ENCODE peak calls at places on chromosomes 11 and 22, in nine cellular contexts. One of them, this sample, is unnamed.

GRCh38 chr11:128501576-128502549 is 85.5 kb downstream of the ETS1 start:
- DNase-seq in heart right ventricle: no peak
- DNase-seq in NB4: peak
- DNase-seq in fibroblast of pulmonary artery: peak
- DNase-seq in effector memory CD4-positive, alpha-beta T cell: no peak
- DNase-seq in left ventricle myocardium inferior: peak
- DNase-seq in CD8-positive, alpha-beta T cell: no peak
- DNase-seq in MM.1S: no peak
- DNase-seq in stomach: no peak
- DNase-seq in this sample: no peak

GRCh38 chr22:35192121-35192918 is 65.0 kb upstream of the HMGXB4 start:
- DNase-seq in effector memory CD4-positive, alpha-beta T cell: no peak
- DNase-seq in MM.1S: no peak
- DNase-seq in heart right ventricle: no peak
- DNase-seq in left ventricle myocardium inferior: no peak
- DNase-seq in stomach: no peak
- DNase-seq in fibroblast of pulmonary artery: no peak
- DNase-seq in CD8-positive, alpha-beta T cell: no peak
- DNase-seq in NB4: no peak
- DNase-seq in this sample: no peak

GRCh38 chr11:61567286-61568061 is 13.4 kb downstream of the SYT7 start:
- DNase-seq in CD8-positive, alpha-beta T cell: peak
- DNase-seq in stomach: peak
- DNase-seq in effector memory CD4-positive, alpha-beta T cell: peak
- DNase-seq in NB4: peak
- DNase-seq in fibroblast of pulmonary artery: peak
- DNase-seq in heart right ventricle: peak
- DNase-seq in MM.1S: peak
- DNase-seq in left ventricle myocardium inferior: peak
- DNase-seq in this sample: peak

GRCh38 chr11:120302001-120302805 is 22.9 kb upstream of the TLCD5 start:
- DNase-seq in stomach: peak
- DNase-seq in left ventricle myocardium inferior: no peak
- DNase-seq in NB4: no peak
- DNase-seq in fibroblast of pulmonary artery: no peak
- DNase-seq in heart right ventricle: no peak
- DNase-seq in MM.1S: no peak
- DNase-seq in CD8-positive, alpha-beta T cell: no peak
- DNase-seq in effector memory CD4-positive, alpha-beta T cell: no peak
- DNase-seq in this sample: no peak

GRCh38 chr22:47929073-47929472 is 1166.6 kb downstream of the TBC1D22A start:
- DNase-seq in heart right ventricle: no peak
- DNase-seq in fibroblast of pulmonary artery: no peak
- DNase-seq in CD8-positive, alpha-beta T cell: no peak
- DNase-seq in left ventricle myocardium inferior: no peak
- DNase-seq in effector memory CD4-positive, alpha-beta T cell: no peak
- DNase-seq in stomach: no peak
- DNase-seq in MM.1S: no peak
- DNase-seq in NB4: no peak
- DNase-seq in this sample: no peak

GRCh38 chr22:46537221-46537945 is at the start of gene CELSR1:
- DNase-seq in effector memory CD4-positive, alpha-beta T cell: no peak
- DNase-seq in MM.1S: no peak
- DNase-seq in CD8-positive, alpha-beta T cell: no peak
- DNase-seq in NB4: peak
- DNase-seq in heart right ventricle: no peak
- DNase-seq in left ventricle myocardium inferior: peak
- DNase-seq in fibroblast of pulmonary artery: peak
- DNase-seq in stomach: peak
- DNase-seq in this sample: no peak

GRCh38 chr22:24339452-24339747 is 68.8 kb downstream of the SPECC1L start:
- DNase-seq in NB4: no peak
- DNase-seq in MM.1S: no peak
- DNase-seq in heart right ventricle: no peak
- DNase-seq in CD8-positive, alpha-beta T cell: no peak
- DNase-seq in stomach: no peak
- DNase-seq in fibroblast of pulmonary artery: no peak
- DNase-seq in left ventricle myocardium inferior: no peak
- DNase-seq in effector memory CD4-positive, alpha-beta T cell: no peak
- DNase-seq in this sample: no peak

GRCh38 chr11:131638889-131639288 is 268.5 kb downstream of the NTM start:
- DNase-seq in fibroblast of pulmonary artery: no peak
- DNase-seq in effector memory CD4-positive, alpha-beta T cell: no peak
- DNase-seq in MM.1S: no peak
- DNase-seq in CD8-positive, alpha-beta T cell: no peak
- DNase-seq in left ventricle myocardium inferior: no peak
- DNase-seq in heart right ventricle: no peak
- DNase-seq in stomach: no peak
- DNase-seq in NB4: no peak
- DNase-seq in this sample: no peak

GRCh38 chr22:17842386-17842785 is 68.1 kb upstream of the BID start:
- DNase-seq in MM.1S: peak
- DNase-seq in effector memory CD4-positive, alpha-beta T cell: peak
- DNase-seq in fibroblast of pulmonary artery: no peak
- DNase-seq in heart right ventricle: no peak
- DNase-seq in left ventricle myocardium inferior: no peak
- DNase-seq in CD8-positive, alpha-beta T cell: peak
- DNase-seq in stomach: peak
- DNase-seq in NB4: no peak
- DNase-seq in this sample: no peak

GRCh38 chr11:46555269-46556054 is 38.4 kb downstream of the AMBRA1 start:
- DNase-seq in effector memory CD4-positive, alpha-beta T cell: no peak
- DNase-seq in stomach: no peak
- DNase-seq in CD8-positive, alpha-beta T cell: no peak
- DNase-seq in fibroblast of pulmonary artery: peak
- DNase-seq in left ventricle myocardium inferior: no peak
- DNase-seq in NB4: peak
- DNase-seq in heart right ventricle: no peak
- DNase-seq in MM.1S: no peak
- DNase-seq in this sample: no peak

GRCh38 chr11:127115844-127116243 is 115.3 kb upstream of the KIRREL3 start:
- DNase-seq in fibroblast of pulmonary artery: no peak
- DNase-seq in CD8-positive, alpha-beta T cell: no peak
- DNase-seq in left ventricle myocardium inferior: no peak
- DNase-seq in heart right ventricle: no peak
- DNase-seq in effector memory CD4-positive, alpha-beta T cell: no peak
- DNase-seq in stomach: no peak
- DNase-seq in MM.1S: no peak
- DNase-seq in NB4: no peak
- DNase-seq in this sample: no peak

GRCh38 chr11:127114035-127114434 is 113.5 kb upstream of the KIRREL3 start:
- DNase-seq in CD8-positive, alpha-beta T cell: no peak
- DNase-seq in left ventricle myocardium inferior: no peak
- DNase-seq in MM.1S: no peak
- DNase-seq in fibroblast of pulmonary artery: no peak
- DNase-seq in stomach: no peak
- DNase-seq in heart right ventricle: no peak
- DNase-seq in NB4: no peak
- DNase-seq in effector memory CD4-positive, alpha-beta T cell: no peak
- DNase-seq in this sample: no peak

GRCh38 chr11:127117231-127117671 is 116.7 kb upstream of the KIRREL3 start:
- DNase-seq in CD8-positive, alpha-beta T cell: no peak
- DNase-seq in heart right ventricle: no peak
- DNase-seq in stomach: no peak
- DNase-seq in fibroblast of pulmonary artery: no peak
- DNase-seq in NB4: no peak
- DNase-seq in MM.1S: no peak
- DNase-seq in effector memory CD4-positive, alpha-beta T cell: no peak
- DNase-seq in left ventricle myocardium inferior: no peak
- DNase-seq in this sample: no peak
- H3K4me3 ChIP-seq in CD8-positive, alpha-beta T cell: no peak
- H3K4me3 ChIP-seq in heart right ventricle: no peak
- H3K4me3 ChIP-seq in stomach: no peak
- H3K4me3 ChIP-seq in fibroblast of pulmonary artery: no peak
- H3K4me3 ChIP-seq in NB4: no peak
- H3K4me3 ChIP-seq in MM.1S: no peak
- H3K4me3 ChIP-seq in effector memory CD4-positive, alpha-beta T cell: no peak
- H3K4me3 ChIP-seq in left ventricle myocardium inferior: no peak
- H3K4me3 ChIP-seq in this sample: no peak

GRCh38 chr11:431921-432320 is 9.9 kb downstream of the ANO9 start:
- DNase-seq in stomach: no peak
- DNase-seq in heart right ventricle: no peak
- DNase-seq in MM.1S: no peak
- DNase-seq in left ventricle myocardium inferior: no peak
- DNase-seq in fibroblast of pulmonary artery: no peak
- DNase-seq in CD8-positive, alpha-beta T cell: no peak
- DNase-seq in effector memory CD4-positive, alpha-beta T cell: no peak
- DNase-seq in NB4: no peak
- DNase-seq in this sample: no peak

GRCh38 chr11:428295-428694 is 13.5 kb upstream of the SIGIRR start:
- DNase-seq in heart right ventricle: peak
- DNase-seq in effector memory CD4-positive, alpha-beta T cell: no peak
- DNase-seq in left ventricle myocardium inferior: no peak
- DNase-seq in CD8-positive, alpha-beta T cell: no peak
- DNase-seq in stomach: no peak
- DNase-seq in fibroblast of pulmonary artery: no peak
- DNase-seq in MM.1S: no peak
- DNase-seq in NB4: no peak
- DNase-seq in this sample: no peak

GRCh38 chr11:429931-430456 is 11.8 kb downstream of the ANO9 start:
- DNase-seq in effector memory CD4-positive, alpha-beta T cell: no peak
- DNase-seq in CD8-positive, alpha-beta T cell: no peak
- DNase-seq in stomach: no peak
- DNase-seq in left ventricle myocardium inferior: no peak
- DNase-seq in fibroblast of pulmonary artery: no peak
- DNase-seq in MM.1S: no peak
- DNase-seq in heart right ventricle: no peak
- DNase-seq in NB4: no peak
- DNase-seq in this sample: no peak

GRCh38 chr11:426851-427250 is 12.1 kb upstream of the SIGIRR start:
- DNase-seq in stomach: no peak
- DNase-seq in effector memory CD4-positive, alpha-beta T cell: no peak
- DNase-seq in fibroblast of pulmonary artery: no peak
- DNase-seq in CD8-positive, alpha-beta T cell: no peak
- DNase-seq in NB4: no peak
- DNase-seq in left ventricle myocardium inferior: no peak
- DNase-seq in MM.1S: no peak
- DNase-seq in heart right ventricle: no peak
- DNase-seq in this sample: no peak

DNA sequence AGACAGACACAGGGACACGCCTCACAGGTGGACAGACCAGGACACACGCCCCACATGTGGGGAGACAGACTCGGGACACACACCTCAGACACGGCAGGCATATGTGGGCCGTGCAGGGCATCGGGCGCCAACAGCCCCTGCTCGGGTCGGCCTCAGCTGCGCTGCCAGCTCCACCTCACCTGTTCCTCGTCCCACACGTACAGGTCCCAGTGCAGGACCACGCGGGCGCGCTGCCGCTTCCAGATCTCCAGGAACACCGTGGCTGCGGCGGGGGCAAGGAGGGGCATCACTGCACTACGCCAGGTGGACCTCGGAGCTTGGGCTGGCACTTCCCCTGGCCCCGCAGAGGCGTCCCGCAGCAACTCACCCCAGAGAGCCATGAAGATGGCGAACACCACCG is 12.4 kb downstream of the ANO9 start:
- DNase-seq in NB4: no peak
- DNase-seq in CD8-positive, alpha-beta T cell: no peak
- DNase-seq in heart right ventricle: peak
- DNase-seq in fibroblast of pulmonary artery: no peak
- DNase-seq in left ventricle myocardium inferior: no peak
- DNase-seq in stomach: no peak
- DNase-seq in MM.1S: no peak
- DNase-seq in effector memory CD4-positive, alpha-beta T cell: no peak
- DNase-seq in this sample: no peak
- H3K4me3 ChIP-seq in NB4: no peak
- H3K4me3 ChIP-seq in CD8-positive, alpha-beta T cell: no peak
- H3K4me3 ChIP-seq in heart right ventricle: no peak
- H3K4me3 ChIP-seq in fibroblast of pulmonary artery: no peak
- H3K4me3 ChIP-seq in left ventricle myocardium inferior: no peak
- H3K4me3 ChIP-seq in stomach: no peak
- H3K4me3 ChIP-seq in MM.1S: no peak
- H3K4me3 ChIP-seq in effector memory CD4-positive, alpha-beta T cell: no peak
- H3K4me3 ChIP-seq in this sample: no peak

GRCh38 chr22:27796829-27797792 is 4.4 kb downstream of the MN1 start:
- DNase-seq in stomach: no peak
- DNase-seq in effector memory CD4-positive, alpha-beta T cell: no peak
- DNase-seq in MM.1S: no peak
- DNase-seq in fibroblast of pulmonary artery: no peak
- DNase-seq in heart right ventricle: no peak
- DNase-seq in CD8-positive, alpha-beta T cell: no peak
- DNase-seq in left ventricle myocardium inferior: no peak
- DNase-seq in NB4: no peak
- DNase-seq in this sample: no peak

GRCh38 chr22:27795053-27795452 is 6.5 kb downstream of the MN1 start:
- DNase-seq in heart right ventricle: no peak
- DNase-seq in CD8-positive, alpha-beta T cell: no peak
- DNase-seq in NB4: no peak
- DNase-seq in effector memory CD4-positive, alpha-beta T cell: no peak
- DNase-seq in MM.1S: no peak
- DNase-seq in fibroblast of pulmonary artery: no peak
- DNase-seq in left ventricle myocardium inferior: no peak
- DNase-seq in stomach: no peak
- DNase-seq in this sample: no peak

GRCh38 chr22:27794244-27794643 is 7.3 kb downstream of the MN1 start:
- DNase-seq in fibroblast of pulmonary artery: no peak
- DNase-seq in left ventricle myocardium inferior: no peak
- DNase-seq in CD8-positive, alpha-beta T cell: no peak
- DNase-seq in MM.1S: no peak
- DNase-seq in stomach: no peak
- DNase-seq in NB4: no peak
- DNase-seq in effector memory CD4-positive, alpha-beta T cell: no peak
- DNase-seq in heart right ventricle: no peak
- DNase-seq in this sample: no peak

GRCh38 chr22:27797793-27798525 is 3.6 kb downstream of the MN1 start:
- DNase-seq in left ventricle myocardium inferior: no peak
- DNase-seq in MM.1S: no peak
- DNase-seq in fibroblast of pulmonary artery: no peak
- DNase-seq in heart right ventricle: no peak
- DNase-seq in CD8-positive, alpha-beta T cell: no peak
- DNase-seq in stomach: no peak
- DNase-seq in effector memory CD4-positive, alpha-beta T cell: no peak
- DNase-seq in NB4: no peak
- DNase-seq in this sample: no peak

DNA sequence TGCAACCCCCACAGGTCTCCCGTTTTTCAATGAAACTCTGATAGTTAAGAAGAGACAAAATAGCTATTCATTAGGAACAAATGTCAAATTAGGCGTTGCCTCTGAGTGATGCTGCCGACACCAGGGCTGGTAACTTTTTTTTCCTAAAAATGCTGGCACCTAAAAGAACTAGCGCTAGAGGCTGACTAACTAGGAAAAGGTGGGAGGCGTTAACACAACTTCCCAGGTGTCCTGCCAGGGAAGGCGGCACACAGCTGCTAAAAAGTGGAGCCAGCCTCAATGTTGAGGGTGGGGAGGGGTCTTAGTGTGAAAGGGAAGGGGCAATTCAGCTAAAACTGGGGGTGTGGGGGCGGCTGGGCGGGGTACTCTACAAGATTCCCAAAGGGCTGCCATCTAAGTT is 5.4 kb downstream of the MN1 start:
- DNase-seq in MM.1S: no peak
- DNase-seq in effector memory CD4-positive, alpha-beta T cell: no peak
- DNase-seq in CD8-positive, alpha-beta T cell: no peak
- DNase-seq in heart right ventricle: no peak
- DNase-seq in NB4: no peak
- DNase-seq in left ventricle myocardium inferior: no peak
- DNase-seq in stomach: no peak
- DNase-seq in fibroblast of pulmonary artery: no peak
- DNase-seq in this sample: no peak
- H3K4me3 ChIP-seq in MM.1S: no peak
- H3K4me3 ChIP-seq in effector memory CD4-positive, alpha-beta T cell: no peak
- H3K4me3 ChIP-seq in CD8-positive, alpha-beta T cell: no peak
- H3K4me3 ChIP-seq in heart right ventricle: peak
- H3K4me3 ChIP-seq in NB4: no peak
- H3K4me3 ChIP-seq in left ventricle myocardium inferior: peak
- H3K4me3 ChIP-seq in stomach: peak
- H3K4me3 ChIP-seq in fibroblast of pulmonary artery: peak
- H3K4me3 ChIP-seq in this sample: no peak

GRCh38 chr11:44310456-44311272 is 725 bp upstream of the ALX4 start:
- DNase-seq in NB4: no peak
- DNase-seq in stomach: no peak
- DNase-seq in fibroblast of pulmonary artery: no peak
- DNase-seq in MM.1S: no peak
- DNase-seq in heart right ventricle: no peak
- DNase-seq in effector memory CD4-positive, alpha-beta T cell: no peak
- DNase-seq in left ventricle myocardium inferior: no peak
- DNase-seq in CD8-positive, alpha-beta T cell: no peak
- DNase-seq in this sample: no peak
- H3K4me3 ChIP-seq in NB4: no peak
- H3K4me3 ChIP-seq in stomach: no peak
- H3K4me3 ChIP-seq in fibroblast of pulmonary artery: no peak
- H3K4me3 ChIP-seq in MM.1S: no peak
- H3K4me3 ChIP-seq in heart right ventricle: peak
- H3K4me3 ChIP-seq in effector memory CD4-positive, alpha-beta T cell: no peak
- H3K4me3 ChIP-seq in left ventricle myocardium inferior: peak
- H3K4me3 ChIP-seq in CD8-positive, alpha-beta T cell: no peak
- H3K4me3 ChIP-seq in this sample: no peak